ENCODE peak calls at places on chromosome 13, in seven cellular contexts. G, O, B, U, L, D and S are unnamed samples.

GRCh38 chr13:32432856-32433255 is 4.9 kb upstream of the N4BP2L1 start:
- DNase-seq in O (no peak), L (no peak), G (no peak), B (no peak), U (no peak), D (peak; percentile 19), S (no peak)

GRCh38 chr13:71864981-71865857 is 1.8 kb downstream of the DACH1 start:
- DNase-seq in L (no peak), G (peak; percentile 19), O (no peak), U (peak; percentile 77), D (peak; percentile 34), B (no peak), S (no peak)

GRCh38 chr13:103328899-103329298 is 262.7 kb upstream of the SLC10A2 start:
- DNase-seq in O (no peak), B (no peak), G (no peak), D (no peak), L (no peak), U (no peak), S (no peak)

GRCh38 chr13:76723551-76724232 is 162.5 kb downstream of the KCTD12 start:
- DNase-seq in U (peak; percentile 67), O (peak; percentile 89), G (no peak), L (no peak), B (no peak), D (peak; percentile 89), S (no peak)

GRCh38 chr13:50128406-50129048 is 113.3 kb downstream of the KCNRG start:
- DNase-seq in B (no peak), O (no peak), L (peak; percentile 31), D (no peak), U (peak; percentile 65), G (no peak), S (no peak)

GRCh38 chr13:30572859-30573275 is 44.9 kb upstream of the USPL1 start:
- DNase-seq in O (peak; percentile 57), D (peak; percentile 76), U (no peak), L (no peak), B (no peak), G (no peak), S (no peak)

GRCh38 chr13:62357887-62358645 is 942.4 kb upstream of the PCDH20 start:
- DNase-seq in G (no peak), B (no peak), U (peak; percentile 88), D (peak; percentile 73), L (peak; percentile 77), O (peak; percentile 71), S (peak; percentile 77)

GRCh38 chr13:44921931-44922758 is 67.1 kb downstream of the NUFIP1 start:
- DNase-seq in B (peak; percentile 57), L (no peak), O (peak; percentile 98), G (no peak), D (peak; percentile 97), U (no peak), S (peak; percentile 40)

GRCh38 chr13:102286326-102286725 is 115.5 kb downstream of the FGF14 start:
- DNase-seq in B (no peak), G (no peak), L (no peak), U (no peak), O (peak; percentile 96), D (peak; percentile 87), S (no peak)

GRCh38 chr13:113115363-113116205 is 7.0 kb upstream of the F10 start:
- DNase-seq in O (no peak), D (no peak), L (no peak), G (no peak), U (peak; percentile 25), B (no peak), S (no peak)

GRCh38 chr13:59946924-59947323 is 216.8 kb downstream of the DIAPH3 start:
- DNase-seq in L (no peak), G (no peak), U (no peak), B (no peak), O (peak; percentile 3), D (peak; percentile 26), S (no peak)

GRCh38 chr13:31765441-31765840 is 26.1 kb downstream of the RXFP2 start:
- DNase-seq in G (no peak), O (peak; percentile 89), B (no peak), U (no peak), L (no peak), D (peak; percentile 23), S (no peak)

GRCh38 chr13:79986890-79987289 is 354.0 kb downstream of the SPRY2 start:
- DNase-seq in B (no peak), L (no peak), G (no peak), D (no peak), U (no peak), O (no peak), S (no peak)

GRCh38 chr13:43191561-43191960 is 168.2 kb downstream of the DNAJC15 start:
- DNase-seq in D (no peak), G (no peak), U (no peak), B (no peak), L (no peak), O (no peak), S (no peak)

GRCh38 chr13:43196171-43196611 is 172.8 kb downstream of the DNAJC15 start:
- DNase-seq in O (peak; percentile 8), B (no peak), D (peak; percentile 8), U (no peak), G (no peak), L (no peak), S (no peak)

GRCh38 chr13:43195551-43195950 is 172.2 kb downstream of the DNAJC15 start:
- DNase-seq in U (no peak), D (no peak), G (no peak), L (no peak), O (no peak), B (no peak), S (no peak)

GRCh38 chr13:43195112-43195511 is 171.7 kb downstream of the DNAJC15 start:
- DNase-seq in G (no peak), L (no peak), O (no peak), D (no peak), B (no peak), U (no peak), S (no peak)

GRCh38 chr13:43193789-43194188 is 170.4 kb downstream of the DNAJC15 start:
- DNase-seq in D (no peak), U (no peak), L (no peak), B (no peak), O (no peak), G (no peak), S (no peak)
- H3K27me3 ChIP-seq in D (no peaks in the 10 kb centered on the region), U (no peaks in the 10 kb centered on the region), L (no peaks in the 10 kb centered on the region), B (no peaks in the 10 kb centered on the region), O (peaks cover 2% of the 10 kb centered on the region), G (no peaks in the 10 kb centered on the region), S (no peaks in the 10 kb centered on the region)

GRCh38 chr13:26896986-26897668 is 136.5 kb upstream of the GPR12 start:
- DNase-seq in O (no peak), B (no peak), G (no peak), U (peak; percentile 83), D (no peak), L (peak; percentile 29), S (peak; percentile 7)
- H3K27me3 ChIP-seq in O (peaks cover 16% of the 10 kb centered on the region), B (no peaks in the 10 kb centered on the region), G (no peaks in the 10 kb centered on the region), U (no peaks in the 10 kb centered on the region), D (peaks cover 9% of the 10 kb centered on the region), L (peaks cover 2% of the 10 kb centered on the region), S (no peaks in the 10 kb centered on the region)

GRCh38 chr13:94712287-94712811 is at the start of gene SOX21:
- DNase-seq in G (no peak), D (no peak), U (peak; percentile 78), L (no peak), O (no peak), B (no peak), S (no peak)
- H3K27me3 ChIP-seq in G (peaks cover 60% of the 10 kb centered on the region), D (peaks cover 79% of the 10 kb centered on the region), U (peaks cover 80% of the 10 kb centered on the region), L (no peaks in the 10 kb centered on the region), O (peaks cover 78% of the 10 kb centered on the region), B (peaks cover 28% of the 10 kb centered on the region), S (peaks cover 2% of the 10 kb centered on the region)

GRCh38 chr13:111093634-111094033 is 21.5 kb upstream of the ARHGEF7 start:
- DNase-seq in D (no peak), B (no peak), L (no peak), U (peak; percentile 52), G (no peak), O (no peak), S (no peak)

GRCh38 chr13:111093136-111093535 is 22.0 kb upstream of the ARHGEF7 start:
- DNase-seq in D (no peak), G (no peak), B (no peak), U (no peak), L (no peak), O (no peak), S (no peak)

GRCh38 chr13:111095031-111095840 is 19.9 kb upstream of the ARHGEF7 start:
- DNase-seq in U (no peak), G (no peak), D (no peak), O (no peak), L (no peak), B (no peak), S (no peak)

GRCh38 chr13:111099292-111099691 is 15.8 kb upstream of the ARHGEF7 start:
- DNase-seq in G (no peak), L (no peak), U (no peak), D (no peak), O (no peak), B (no peak), S (no peak)

GRCh38 chr13:111095911-111096501 is 19.1 kb upstream of the ARHGEF7 start:
- DNase-seq in L (no peak), D (no peak), B (no peak), O (no peak), U (no peak), G (no peak), S (no peak)
- H3K27me3 ChIP-seq in L (no peaks in the 10 kb centered on the region), D (peaks cover 56% of the 10 kb centered on the region), B (no peaks in the 10 kb centered on the region), O (peaks cover 68% of the 10 kb centered on the region), U (peaks cover 5% of the 10 kb centered on the region), G (peaks cover 7% of the 10 kb centered on the region), S (peaks cover 9% of the 10 kb centered on the region)

DNA sequence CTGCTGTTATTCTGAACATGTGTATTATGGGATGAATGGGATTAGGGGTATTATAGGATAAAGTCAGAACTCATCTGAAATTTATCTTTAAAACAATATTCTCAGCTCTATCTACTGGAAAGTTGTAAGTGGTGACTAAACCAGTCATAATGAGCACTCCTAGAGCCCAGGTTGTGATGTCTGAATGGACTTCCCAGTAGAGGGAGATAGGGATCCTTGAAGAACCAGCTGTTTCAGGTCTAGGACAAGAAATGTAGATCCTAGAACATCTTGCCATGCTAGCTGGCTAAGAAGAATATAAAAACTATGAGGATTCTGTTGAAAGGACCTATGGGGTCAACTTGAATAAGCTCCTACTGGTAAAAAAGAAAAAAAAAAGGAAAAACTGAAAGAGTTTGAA is 310.8 kb downstream of the SLC7A1 start:
- DNase-seq in O (no peak), D (no peak), G (no peak), U (no peak), B (no peak), L (no peak), S (no peak)
- H3K27me3 ChIP-seq in O (no peaks in the 10 kb centered on the region), D (no peaks in the 10 kb centered on the region), G (no peaks in the 10 kb centered on the region), U (no peaks in the 10 kb centered on the region), B (no peaks in the 10 kb centered on the region), L (no peaks in the 10 kb centered on the region), S (no peaks in the 10 kb centered on the region)

GRCh38 chr13:51249254-51249653 is 27.1 kb downstream of the FAM124A start:
- DNase-seq in U (no peak), D (no peak), B (no peak), L (no peak), O (peak; percentile 2), G (no peak), S (no peak)
- H3K27me3 ChIP-seq in U (no peaks in the 10 kb centered on the region), D (peaks cover 40% of the 10 kb centered on the region), B (no peaks in the 10 kb centered on the region), L (no peaks in the 10 kb centered on the region), O (peaks cover 35% of the 10 kb centered on the region), G (no peaks in the 10 kb centered on the region), S (peaks cover 1% of the 10 kb centered on the region)